ENCODE peak calls at places on chromosomes 11 and 22, in ten cellular contexts. X, E, Y, F, K, M, B, H, U and J are unnamed samples.
A peak's percentile ranks its signal among the peaks of the same experiment; 100 is the strongest.

GRCh38 chr11:14075118-14075601 is 112.6 kb downstream of the SPON1 start:
- DNase-seq in H (peak; percentile 50), F (no peak), U (no peak), M (peak; percentile 32), B (no peak), Y (no peak), K (no peak), E (no peak), X (peak; percentile 51), J (peak; percentile 49)

GRCh38 chr11:30855383-30856006 is 269.3 kb upstream of the MPPED2 start:
- DNase-seq in K (no peak), U (peak; percentile 1), H (no peak), M (no peak), X (peak; percentile 31), F (no peak), Y (peak; percentile 2), B (no peak), E (no peak), J (no peak)

GRCh38 chr11:121892131-121892681 is 223.8 kb downstream of the BLID start:
- DNase-seq in F (no peak), E (peak; percentile 4), B (peak; percentile 42), U (no peak), Y (no peak), X (peak; percentile 45), H (no peak), K (peak; percentile 80), M (no peak), J (no peak)

GRCh38 chr22:24410110-24410856 is 17.1 kb upstream of the ADORA2A start:
- DNase-seq in K (peak; percentile 30), F (no peak), H (no peak), X (peak; percentile 81), Y (no peak), U (no peak), B (no peak), M (no peak), E (no peak), J (no peak)

GRCh38 chr11:45607995-45608394 is 57.4 kb downstream of the CHST1 start:
- DNase-seq in X (peak; percentile 20), M (no peak), K (no peak), F (no peak), Y (no peak), U (no peak), E (no peak), B (no peak), H (peak; percentile 79), J (no peak)

GRCh38 chr11:21897203-21897602 is 295.7 kb upstream of the ANO5 start:
- DNase-seq in H (no peak), F (no peak), Y (no peak), X (no peak), B (no peak), U (no peak), E (no peak), M (no peak), K (no peak), J (no peak)

GRCh38 chr11:120759046-120759445 is 247.5 kb downstream of the GRIK4 start:
- DNase-seq in E (no peak), H (no peak), K (no peak), M (no peak), Y (no peak), B (no peak), F (no peak), U (no peak), X (no peak), J (no peak)

GRCh38 chr22:30843245-30843644 is 125.3 kb downstream of the MORC2 start:
- DNase-seq in B (no peak), K (no peak), M (no peak), E (no peak), Y (no peak), U (no peak), H (no peak), F (no peak), X (peak; percentile 70), J (no peak)

GRCh38 chr22:40728731-40729189 is 49.5 kb downstream of the MCHR1 start:
- DNase-seq in M (peak; percentile 48), F (no peak), E (peak; percentile 72), X (peak; percentile 96), K (no peak), Y (no peak), U (peak; percentile 61), H (peak; percentile 66), B (no peak), J (peak; percentile 47)

GRCh38 chr22:46596032-46596441 is 24.1 kb upstream of the GRAMD4 start:
- DNase-seq in K (peak; percentile 33), Y (no peak), X (no peak), M (no peak), U (no peak), E (no peak), F (no peak), H (peak; percentile 64), B (no peak), J (no peak)

GRCh38 chr11:101612481-101612880 is 28.7 kb upstream of the TRPC6 start:
- DNase-seq in M (no peak), H (no peak), K (no peak), Y (no peak), U (peak; percentile 64), E (no peak), F (no peak), X (no peak), B (no peak), J (no peak)

GRCh38 chr11:47494996-47495855 is 46.3 kb upstream of the RAPSN start:
- DNase-seq in Y (no peak), U (no peak), B (no peak), E (no peak), M (no peak), H (no peak), X (peak; percentile 72), K (no peak), F (peak; percentile 18), J (no peak)

GRCh38 chr11:43962383-43962969 is 20.0 kb downstream of the C11orf96 start:
- DNase-seq in B (no peak), K (no peak), X (peak; percentile 38), E (no peak), M (no peak), H (no peak), Y (no peak), F (no peak), U (no peak), J (no peak)

GRCh38 chr22:42268852-42269406 is 1.5 kb downstream of the TCF20 start:
- DNase-seq in U (no peak), M (no peak), Y (no peak), X (no peak), K (no peak), F (no peak), H (no peak), B (no peak), E (no peak), J (no peak)

GRCh38 chr11:15967966-15968365 is 388.4 kb downstream of the SOX6 start:
- DNase-seq in H (no peak), F (no peak), K (no peak), U (no peak), M (no peak), B (no peak), Y (no peak), E (no peak), X (peak; percentile 80), J (no peak)

GRCh38 chr11:104422320-104422944 is 258.5 kb upstream of the PDGFD start:
- DNase-seq in Y (no peak), M (no peak), F (no peak), K (no peak), X (no peak), H (no peak), E (no peak), B (no peak), U (no peak), J (no peak)

GRCh38 chr11:73759520-73760065 is 1.3 kb downstream of the RAB6A start:
- DNase-seq in E (no peak), U (peak; percentile 23), Y (no peak), F (no peak), K (peak; percentile 22), X (peak; percentile 21), B (no peak), M (no peak), H (no peak), J (no peak)

GRCh38 chr11:115523727-115524399 is 19.6 kb upstream of the CADM1 start:
- DNase-seq in H (no peak), X (no peak), U (no peak), Y (peak; percentile 54), K (no peak), F (no peak), E (no peak), M (no peak), B (no peak), J (no peak)

GRCh38 chr11:123239371-123240150 is 44.5 kb upstream of the CLMP start:
- DNase-seq in K (peak; percentile 72), X (no peak), Y (no peak), H (no peak), U (no peak), B (no peak), E (no peak), F (no peak), M (no peak), J (no peak)

GRCh38 chr22:20903093-20903492 is 14.1 kb upstream of the CRKL start:
- DNase-seq in F (no peak), H (no peak), M (no peak), K (no peak), E (no peak), B (no peak), X (no peak), Y (no peak), U (no peak), J (no peak)

GRCh38 chr22:41197808-41198585 is 7.1 kb upstream of the L3MBTL2 start:
- DNase-seq in K (peak; percentile 28), M (peak; percentile 31), H (peak; percentile 77), Y (no peak), B (no peak), X (no peak), U (peak; percentile 47), E (peak; percentile 42), F (no peak), J (no peak)

GRCh38 chr11:73784080-73784634 is 3.5 kb upstream of the MRPL48 start:
- DNase-seq in B (peak; percentile 40), H (no peak), K (no peak), Y (peak; percentile 78), X (no peak), U (peak; percentile 66), E (no peak), M (no peak), F (no peak), J (no peak)

GRCh38 chr22:37273126-37273845 is 9.0 kb upstream of the CYTH4 start:
- DNase-seq in Y (no peak), K (peak; percentile 59), F (peak; percentile 30), H (no peak), M (no peak), X (peak; percentile 81), E (no peak), B (no peak), U (no peak), J (no peak)

GRCh38 chr11:102974552-102975280 is 19.2 kb upstream of the MMP13 start:
- DNase-seq in B (no peak), X (peak; percentile 79), E (no peak), Y (no peak), H (no peak), U (no peak), M (no peak), K (peak; percentile 75), F (no peak), J (no peak)

GRCh38 chr11:79325851-79326250 is 115.0 kb downstream of the TENM4 start:
- DNase-seq in F (no peak), X (no peak), M (no peak), H (no peak), E (no peak), K (no peak), B (no peak), U (no peak), Y (no peak), J (no peak)

GRCh38 chr22:50603511-50604255 is 3.1 kb downstream of the MAPK8IP2 start:
- DNase-seq in X (no peak), Y (no peak), F (no peak), K (no peak), U (no peak), E (no peak), M (no peak), H (no peak), B (no peak), J (no peak)

GRCh38 chr11:31956310-31956709 is 134.6 kb upstream of the RCN1 start:
- DNase-seq in X (no peak), B (no peak), E (no peak), F (no peak), U (no peak), Y (no peak), K (peak; percentile 38), M (no peak), H (no peak), J (no peak)

GRCh38 chr11:63599211-63600122 is 14.8 kb downstream of the PLAAT3 start:
- DNase-seq in Y (no peak), U (no peak), B (no peak), E (no peak), M (no peak), X (peak; percentile 85), K (peak; percentile 91), F (no peak), H (no peak), J (no peak)